ENCODE peak calls at places on chromosome 6, in five cellular contexts. One of them, this sample, is unnamed. For H3K27me3, the result is how much of the 10 kb centered on the place peaks cover.

GRCh38 chr6:25953733-25954132 is 8.9 kb upstream of the TRIM38 start:
- DNase-seq in astrocyte: no peak
- DNase-seq in left ventricle myocardium inferior: no peak
- DNase-seq in mammary epithelial cell: no peak
- DNase-seq in brain microvascular endothelial cell: no peak
- DNase-seq in this sample: no peak

GRCh38 chr6:13066050-13066449 is 262.3 kb downstream of the TBC1D7 start:
- DNase-seq in mammary epithelial cell: no peak
- DNase-seq in left ventricle myocardium inferior: no peak
- DNase-seq in astrocyte: no peak
- DNase-seq in brain microvascular endothelial cell: no peak
- DNase-seq in this sample: no peak

GRCh38 chr6:76217606-76218005 is 145.1 kb upstream of the IMPG1 start:
- DNase-seq in astrocyte: no peak
- DNase-seq in brain microvascular endothelial cell: no peak
- DNase-seq in left ventricle myocardium inferior: no peak
- DNase-seq in mammary epithelial cell: no peak
- DNase-seq in this sample: no peak

GRCh38 chr6:148502083-148502772 is 159.6 kb downstream of the SASH1 start:
- DNase-seq in brain microvascular endothelial cell: no peak
- DNase-seq in astrocyte: peak
- DNase-seq in left ventricle myocardium inferior: no peak
- DNase-seq in mammary epithelial cell: no peak
- DNase-seq in this sample: no peak

GRCh38 chr6:4352731-4353130 is 217.4 kb upstream of the ECI2 start:
- DNase-seq in brain microvascular endothelial cell: no peak
- DNase-seq in astrocyte: no peak
- DNase-seq in left ventricle myocardium inferior: no peak
- DNase-seq in mammary epithelial cell: no peak
- DNase-seq in this sample: no peak

GRCh38 chr6:109322825-109323580 is 59.3 kb downstream of the CD164 start:
- DNase-seq in mammary epithelial cell: peak
- DNase-seq in left ventricle myocardium inferior: peak
- DNase-seq in brain microvascular endothelial cell: no peak
- DNase-seq in astrocyte: no peak
- DNase-seq in this sample: peak

GRCh38 chr6:25340421-25340820 is 61.2 kb downstream of the CARMIL1 start:
- DNase-seq in mammary epithelial cell: no peak
- DNase-seq in left ventricle myocardium inferior: no peak
- DNase-seq in brain microvascular endothelial cell: no peak
- DNase-seq in astrocyte: no peak
- DNase-seq in this sample: no peak

GRCh38 chr6:69059413-69059812 is 424.3 kb downstream of the ADGRB3 start:
- DNase-seq in brain microvascular endothelial cell: no peak
- DNase-seq in astrocyte: no peak
- DNase-seq in left ventricle myocardium inferior: no peak
- DNase-seq in mammary epithelial cell: no peak
- DNase-seq in this sample: no peak

GRCh38 chr6:109036588-109037320 is 57.9 kb downstream of the SESN1 start:
- DNase-seq in astrocyte: no peak
- DNase-seq in mammary epithelial cell: no peak
- DNase-seq in left ventricle myocardium inferior: no peak
- DNase-seq in brain microvascular endothelial cell: no peak
- DNase-seq in this sample: no peak

GRCh38 chr6:31727717-31728671 is 1.1 kb downstream of the DDAH2 start:
- DNase-seq in astrocyte: no peak
- DNase-seq in left ventricle myocardium inferior: no peak
- DNase-seq in mammary epithelial cell: no peak
- DNase-seq in brain microvascular endothelial cell: no peak
- DNase-seq in this sample: no peak

GRCh38 chr6:84671188-84671587 is 93.2 kb downstream of the TBX18 start:
- DNase-seq in left ventricle myocardium inferior: no peak
- DNase-seq in astrocyte: no peak
- DNase-seq in brain microvascular endothelial cell: no peak
- DNase-seq in mammary epithelial cell: no peak
- DNase-seq in this sample: no peak

GRCh38 chr6:73263570-73263909 is 544 bp upstream of the KHDC1 start:
- DNase-seq in astrocyte: no peak
- DNase-seq in left ventricle myocardium inferior: no peak
- DNase-seq in brain microvascular endothelial cell: no peak
- DNase-seq in mammary epithelial cell: peak
- DNase-seq in this sample: no peak

GRCh38 chr6:41551086-41551702 is 5.0 kb downstream of the FOXP4 start:
- DNase-seq in astrocyte: no peak
- DNase-seq in left ventricle myocardium inferior: no peak
- DNase-seq in mammary epithelial cell: no peak
- DNase-seq in brain microvascular endothelial cell: no peak
- DNase-seq in this sample: no peak

GRCh38 chr6:161066511-161066910 is 74.9 kb downstream of the MAP3K4 start:
- DNase-seq in left ventricle myocardium inferior: no peak
- DNase-seq in brain microvascular endothelial cell: no peak
- DNase-seq in mammary epithelial cell: no peak
- DNase-seq in astrocyte: no peak
- DNase-seq in this sample: peak

GRCh38 chr6:14729186-14729871 is 516.5 kb upstream of the JARID2 start:
- DNase-seq in brain microvascular endothelial cell: no peak
- DNase-seq in mammary epithelial cell: no peak
- DNase-seq in left ventricle myocardium inferior: no peak
- DNase-seq in astrocyte: no peak
- DNase-seq in this sample: no peak

GRCh38 chr6:160069050-160069454 is 52.6 kb upstream of the SLC22A1 start:
- DNase-seq in mammary epithelial cell: no peak
- DNase-seq in left ventricle myocardium inferior: no peak
- DNase-seq in brain microvascular endothelial cell: no peak
- DNase-seq in astrocyte: no peak
- DNase-seq in this sample: no peak

GRCh38 chr6:455006-455585 is 63.5 kb downstream of the IRF4 start:
- DNase-seq in left ventricle myocardium inferior: no peak
- DNase-seq in brain microvascular endothelial cell: no peak
- DNase-seq in mammary epithelial cell: no peak
- DNase-seq in astrocyte: no peak
- DNase-seq in this sample: peak

GRCh38 chr6:106692823-106693216 is 63.4 kb downstream of the QRSL1 start:
- DNase-seq in mammary epithelial cell: no peak
- DNase-seq in astrocyte: no peak
- DNase-seq in left ventricle myocardium inferior: no peak
- DNase-seq in brain microvascular endothelial cell: no peak
- DNase-seq in this sample: no peak

GRCh38 chr6:84897874-84898635 is 133.7 kb upstream of the TBX18 start:
- DNase-seq in brain microvascular endothelial cell: peak
- DNase-seq in mammary epithelial cell: peak
- DNase-seq in left ventricle myocardium inferior: no peak
- DNase-seq in astrocyte: peak
- DNase-seq in this sample: peak

GRCh38 chr6:70459235-70459634 is 45.9 kb downstream of the FAM135A start:
- DNase-seq in left ventricle myocardium inferior: no peak
- DNase-seq in mammary epithelial cell: no peak
- DNase-seq in brain microvascular endothelial cell: no peak
- DNase-seq in astrocyte: no peak
- DNase-seq in this sample: no peak

GRCh38 chr6:148086843-148087242 is 255.8 kb upstream of the SASH1 start:
- DNase-seq in left ventricle myocardium inferior: no peak
- DNase-seq in brain microvascular endothelial cell: no peak
- DNase-seq in astrocyte: no peak
- DNase-seq in mammary epithelial cell: no peak
- DNase-seq in this sample: no peak

GRCh38 chr6:116060572-116061283 is at the start of gene FRK:
- DNase-seq in brain microvascular endothelial cell: peak
- DNase-seq in astrocyte: no peak
- DNase-seq in left ventricle myocardium inferior: no peak
- DNase-seq in mammary epithelial cell: peak
- DNase-seq in this sample: peak

GRCh38 chr6:68761985-68762384 is 126.9 kb downstream of the ADGRB3 start:
- DNase-seq in brain microvascular endothelial cell: no peak
- DNase-seq in astrocyte: no peak
- DNase-seq in mammary epithelial cell: no peak
- DNase-seq in left ventricle myocardium inferior: no peak
- DNase-seq in this sample: no peak

GRCh38 chr6:105345506-105345905 is 57.4 kb downstream of the PREP start:
- DNase-seq in astrocyte: no peak
- DNase-seq in left ventricle myocardium inferior: no peak
- DNase-seq in brain microvascular endothelial cell: no peak
- DNase-seq in mammary epithelial cell: peak
- DNase-seq in this sample: peak

GRCh38 chr6:158104696-158105095 is 63.4 kb downstream of the SERAC1 start:
- DNase-seq in brain microvascular endothelial cell: no peak
- DNase-seq in left ventricle myocardium inferior: no peak
- DNase-seq in astrocyte: no peak
- DNase-seq in mammary epithelial cell: no peak
- DNase-seq in this sample: no peak

GRCh38 chr6:101931766-101932165 is 538.3 kb downstream of the GRIK2 start:
- DNase-seq in astrocyte: no peak
- DNase-seq in left ventricle myocardium inferior: no peak
- DNase-seq in mammary epithelial cell: peak
- DNase-seq in brain microvascular endothelial cell: no peak
- DNase-seq in this sample: peak

GRCh38 chr6:36118550-36119107 is 11.7 kb upstream of the MAPK13 start:
- DNase-seq in left ventricle myocardium inferior: no peak
- DNase-seq in astrocyte: no peak
- DNase-seq in brain microvascular endothelial cell: no peak
- DNase-seq in mammary epithelial cell: peak
- DNase-seq in this sample: peak

GRCh38 chr6:143514996-143515760 is 3.7 kb upstream of the FUCA2 start:
- DNase-seq in brain microvascular endothelial cell: no peak
- DNase-seq in left ventricle myocardium inferior: peak
- DNase-seq in mammary epithelial cell: no peak
- DNase-seq in astrocyte: peak
- DNase-seq in this sample: no peak

GRCh38 chr6:26270903-26271639 is 93.9 kb upstream of the BTN3A2 start:
- DNase-seq in brain microvascular endothelial cell: peak
- DNase-seq in left ventricle myocardium inferior: peak
- DNase-seq in mammary epithelial cell: peak
- DNase-seq in astrocyte: peak
- DNase-seq in this sample: peak

GRCh38 chr6:36504982-36505381 is 42.3 kb downstream of the STK38 start:
- DNase-seq in left ventricle myocardium inferior: no peak
- DNase-seq in astrocyte: peak
- DNase-seq in mammary epithelial cell: peak
- DNase-seq in brain microvascular endothelial cell: no peak
- DNase-seq in this sample: no peak

GRCh38 chr6:138622967-138623366 is 123.7 kb upstream of the NHSL1 start:
- DNase-seq in mammary epithelial cell: peak
- DNase-seq in left ventricle myocardium inferior: no peak
- DNase-seq in brain microvascular endothelial cell: no peak
- DNase-seq in astrocyte: peak
- DNase-seq in this sample: peak

GRCh38 chr6:147508871-147509608 is 550 bp downstream of the SAMD5 start:
- DNase-seq in brain microvascular endothelial cell: no peak
- DNase-seq in astrocyte: no peak
- DNase-seq in left ventricle myocardium inferior: peak
- DNase-seq in mammary epithelial cell: no peak
- DNase-seq in this sample: no peak

GRCh38 chr6:79413562-79414002 is 123.6 kb downstream of the LCA5 start:
- DNase-seq in brain microvascular endothelial cell: peak
- DNase-seq in left ventricle myocardium inferior: no peak
- DNase-seq in astrocyte: peak
- DNase-seq in mammary epithelial cell: peak
- DNase-seq in this sample: peak

GRCh38 chr6:17115251-17116089 is 13.6 kb downstream of the STMND1 start:
- DNase-seq in mammary epithelial cell: peak
- DNase-seq in astrocyte: peak
- DNase-seq in left ventricle myocardium inferior: no peak
- DNase-seq in brain microvascular endothelial cell: peak
- DNase-seq in this sample: peak

GRCh38 chr6:117840541-117840983 is 66.5 kb upstream of the SLC35F1 start:
- DNase-seq in mammary epithelial cell: peak
- DNase-seq in astrocyte: peak
- DNase-seq in brain microvascular endothelial cell: peak
- DNase-seq in left ventricle myocardium inferior: no peak
- DNase-seq in this sample: peak
- TF ChIP-seq CTCF in mammary epithelial cell: peak
- TF ChIP-seq CTCF in astrocyte: peak
- TF ChIP-seq CTCF in brain microvascular endothelial cell: peak
- TF ChIP-seq CTCF in left ventricle myocardium inferior: peak
- TF ChIP-seq CTCF in this sample: peak

DNA sequence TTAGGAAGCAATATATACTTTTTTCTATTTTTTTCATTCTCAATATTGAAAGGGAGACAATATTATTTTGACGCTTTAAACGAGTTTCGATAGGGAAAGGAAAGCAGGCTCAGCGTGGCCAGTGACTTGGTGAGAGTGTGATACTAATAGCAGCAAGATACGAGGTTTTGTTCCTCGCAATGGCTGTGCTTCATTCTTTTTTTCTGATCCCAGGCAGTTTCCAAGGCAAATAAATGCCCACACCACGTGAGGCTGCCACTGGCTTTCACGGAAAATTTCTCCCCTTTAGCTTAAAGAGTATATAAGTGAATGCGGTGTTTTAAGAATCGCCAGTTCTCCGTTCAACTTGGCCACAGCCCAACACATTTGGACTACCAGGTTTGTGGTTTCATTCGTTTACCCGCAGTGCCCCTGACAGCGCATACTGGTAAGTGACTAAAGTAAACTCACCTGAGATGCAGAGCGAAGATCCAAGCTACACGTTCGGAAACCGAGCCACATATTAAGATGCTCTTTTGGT is 196.4 kb upstream of the ZNF184 start:
- DNase-seq in left ventricle myocardium inferior: no peak
- DNase-seq in brain microvascular endothelial cell: no peak
- DNase-seq in astrocyte: no peak
- DNase-seq in mammary epithelial cell: peak
- DNase-seq in this sample: peak
- H3K4me3 ChIP-seq in left ventricle myocardium inferior: peak
- H3K4me3 ChIP-seq in brain microvascular endothelial cell: peak
- H3K4me3 ChIP-seq in astrocyte: peak
- H3K4me3 ChIP-seq in mammary epithelial cell: peak
- H3K4me3 ChIP-seq in this sample: peak

GRCh38 chr6:27593200-27593818 is 120.4 kb upstream of the ZNF184 start:
- DNase-seq in left ventricle myocardium inferior: no peak
- DNase-seq in astrocyte: no peak
- DNase-seq in mammary epithelial cell: no peak
- DNase-seq in brain microvascular endothelial cell: peak
- DNase-seq in this sample: no peak
- H3K27me3 ChIP-seq in left ventricle myocardium inferior: half or more
- H3K27me3 ChIP-seq in astrocyte: under half
- H3K27me3 ChIP-seq in mammary epithelial cell: under half
- H3K27me3 ChIP-seq in brain microvascular endothelial cell: under half
- H3K27me3 ChIP-seq in this sample: under half

GRCh38 chr6:156931283-156931682 is 154.1 kb downstream of the ARID1B start:
- DNase-seq in brain microvascular endothelial cell: no peak
- DNase-seq in mammary epithelial cell: no peak
- DNase-seq in astrocyte: no peak
- DNase-seq in left ventricle myocardium inferior: no peak
- DNase-seq in this sample: no peak

GRCh38 chr6:156935000-156935399 is 157.8 kb downstream of the ARID1B start:
- DNase-seq in brain microvascular endothelial cell: no peak
- DNase-seq in left ventricle myocardium inferior: no peak
- DNase-seq in mammary epithelial cell: no peak
- DNase-seq in astrocyte: no peak
- DNase-seq in this sample: no peak

GRCh38 chr6:156928972-156929371 is 151.8 kb downstream of the ARID1B start:
- DNase-seq in left ventricle myocardium inferior: no peak
- DNase-seq in astrocyte: no peak
- DNase-seq in brain microvascular endothelial cell: no peak
- DNase-seq in mammary epithelial cell: no peak
- DNase-seq in this sample: no peak

GRCh38 chr6:156934054-156934424 is 156.9 kb downstream of the ARID1B start:
- DNase-seq in astrocyte: no peak
- DNase-seq in mammary epithelial cell: peak
- DNase-seq in brain microvascular endothelial cell: no peak
- DNase-seq in left ventricle myocardium inferior: no peak
- DNase-seq in this sample: peak

GRCh38 chr6:156933201-156934053 is 156.2 kb downstream of the ARID1B start:
- DNase-seq in brain microvascular endothelial cell: no peak
- DNase-seq in mammary epithelial cell: no peak
- DNase-seq in astrocyte: no peak
- DNase-seq in left ventricle myocardium inferior: no peak
- DNase-seq in this sample: peak
- TF ChIP-seq CTCF in brain microvascular endothelial cell: no peak
- TF ChIP-seq CTCF in mammary epithelial cell: no peak
- TF ChIP-seq CTCF in astrocyte: no peak
- TF ChIP-seq CTCF in left ventricle myocardium inferior: peak
- TF ChIP-seq CTCF in this sample: no peak